ENCODE peak calls at places on chromosome 12, in eight cellular contexts. N, L, A, H, K, U, B and S are unnamed samples.

GRCh38 chr12:1350055-1350933 is 244.1 kb downstream of the FBXL14 start:
- DNase-seq in A (no peak), U (no peak), N (no peak), L (peak), K (peak), B (peak), H (no peak), S (peak)

GRCh38 chr12:121908702-121909101 is 9.7 kb upstream of the CFAP251 start:
- DNase-seq in A (no peak), H (no peak), K (no peak), N (no peak), B (no peak), L (no peak), U (no peak), S (no peak)

GRCh38 chr12:47779943-47780504 is 7.0 kb downstream of the SLC48A1 start:
- DNase-seq in U (no peak), B (no peak), N (no peak), K (no peak), A (no peak), L (no peak), H (no peak), S (no peak)

GRCh38 chr12:33588082-33588712 is 148.6 kb upstream of the SYT10 start:
- DNase-seq in B (no peak), H (peak), N (peak), L (peak), K (peak), U (no peak), A (no peak), S (peak)

GRCh38 chr12:79674629-79675028 is 16.1 kb downstream of the PAWR start:
- DNase-seq in U (no peak), L (peak), H (no peak), K (peak), N (no peak), B (no peak), A (no peak), S (peak)

GRCh38 chr12:132633901-132634300 is 15.3 kb downstream of the P2RX2 start:
- DNase-seq in L (no peak), H (no peak), K (no peak), N (no peak), B (no peak), A (no peak), U (no peak), S (no peak)

GRCh38 chr12:117111386-117112267 is 12.4 kb upstream of the TESC start:
- DNase-seq in U (no peak), A (no peak), L (no peak), N (no peak), H (no peak), B (no peak), K (no peak), S (no peak)

GRCh38 chr12:7142057-7142644 is 12.0 kb downstream of the CLSTN3 start:
- DNase-seq in U (no peak), A (no peak), N (peak), H (peak), B (no peak), K (peak), L (peak), S (peak)

GRCh38 chr12:67006612-67007011 is 262.5 kb upstream of the CAND1 start:
- DNase-seq in L (no peak), K (no peak), U (no peak), H (no peak), A (no peak), N (no peak), B (no peak), S (no peak)

GRCh38 chr12:16130359-16130758 is 147.1 kb downstream of the SLC15A5 start:
- DNase-seq in U (no peak), A (no peak), N (no peak), L (no peak), K (no peak), B (no peak), H (no peak), S (no peak)

GRCh38 chr12:127588224-127588623 is 678.7 kb upstream of the TMEM132C start:
- DNase-seq in K (peak), H (no peak), A (no peak), N (no peak), U (no peak), L (no peak), B (peak), S (peak)

GRCh38 chr12:94305293-94305957 is 154.2 kb downstream of the CEP83 start:
- DNase-seq in U (no peak), A (no peak), L (no peak), N (peak), B (peak), H (no peak), K (peak), S (peak)

GRCh38 chr12:80567391-80567790 is 123.4 kb downstream of the PTPRQ start:
- DNase-seq in U (no peak), B (no peak), A (no peak), H (no peak), L (peak), K (peak), N (no peak), S (peak)

GRCh38 chr12:41142376-41142775 is 45.7 kb upstream of the PDZRN4 start:
- DNase-seq in U (no peak), B (no peak), H (no peak), L (peak), N (no peak), A (no peak), K (no peak), S (no peak)

GRCh38 chr12:132660047-132660446 is 27.1 kb downstream of the POLE start:
- DNase-seq in U (no peak), K (no peak), A (no peak), L (no peak), N (no peak), B (no peak), H (no peak), S (no peak)

GRCh38 chr12:18703326-18703725 is 34.5 kb downstream of the PLCZ1 start:
- DNase-seq in L (no peak), K (peak), N (no peak), U (no peak), H (no peak), B (no peak), A (no peak), S (no peak)

GRCh38 chr12:101877816-101878811 is 734 bp downstream of the DRAM1 start:
- DNase-seq in B (no peak), K (peak), H (no peak), N (peak), A (peak), L (peak), U (peak), S (peak)

GRCh38 chr12:108616941-108617858 is 16.5 kb downstream of the SELPLG start:
- DNase-seq in N (no peak), K (no peak), L (no peak), A (no peak), U (no peak), H (peak), B (no peak), S (peak)

GRCh38 chr12:20368653-20369163 is 371 bp downstream of the PDE3A start:
- DNase-seq in B (no peak), A (peak), L (peak), H (peak), U (peak), K (peak), N (no peak), S (peak)

GRCh38 chr12:42372154-42372791 is 46.3 kb downstream of the PPHLN1 start:
- DNase-seq in H (peak), N (no peak), K (peak), B (no peak), L (peak), U (no peak), A (no peak), S (peak)

GRCh38 chr12:64618953-64619590 is 8.8 kb downstream of the RASSF3 start:
- DNase-seq in A (no peak), N (no peak), K (peak), H (peak), B (no peak), U (no peak), L (peak), S (peak)

GRCh38 chr12:31362759-31363415 is 36.9 kb upstream of the SINHCAF start:
- DNase-seq in N (no peak), L (peak), B (no peak), A (no peak), H (peak), K (no peak), U (no peak), S (no peak)

GRCh38 chr12:14774944-14775651 is 28.2 kb downstream of the WBP11 start:
- DNase-seq in A (peak), K (peak), L (peak), B (no peak), H (peak), N (peak), U (peak), S (peak)
- TF ChIP-seq CTCF in A (no peak), K (no peak), L (no peak), B (no peak), H (peak), N (no peak), U (no peak), S (no peak)

GRCh38 chr12:4108803-4109345 is 164.7 kb upstream of the CCND2 start:
- DNase-seq in N (peak), H (no peak), L (peak), K (no peak), U (no peak), A (no peak), B (no peak), S (no peak)

GRCh38 chr12:4107911-4108697 is 165.5 kb upstream of the CCND2 start:
- DNase-seq in N (no peak), K (no peak), A (no peak), L (no peak), H (no peak), U (no peak), B (no peak), S (no peak)

GRCh38 chr12:4106617-4107016 is 166.9 kb upstream of the CCND2 start:
- DNase-seq in A (no peak), N (peak), K (no peak), U (no peak), L (no peak), H (no peak), B (no peak), S (no peak)

GRCh38 chr12:4109826-4110225 is 163.7 kb upstream of the CCND2 start:
- DNase-seq in U (no peak), N (peak), B (no peak), L (no peak), K (no peak), A (no peak), H (no peak), S (no peak)

GRCh38 chr12:4107436-4107878 is 166.1 kb upstream of the CCND2 start:
- DNase-seq in N (peak), B (peak), U (no peak), A (peak), K (peak), L (peak), H (peak), S (peak)
- H3K4me3 ChIP-seq in N (no peak), B (no peak), U (no peak), A (no peak), K (no peak), L (no peak), H (no peak), S (no peak)

GRCh38 chr12:53381739-53382630 is 2.0 kb downstream of the SP1 start:
- DNase-seq in K (peak), A (peak), H (peak), N (no peak), L (peak), B (no peak), U (no peak), S (peak)
- TF ChIP-seq CTCF in K (peak), A (peak), H (peak), N (peak), L (peak), B (peak), U (no peak), S (peak)

GRCh38 chr12:89344862-89345202 is 7.5 kb downstream of the DUSP6 start:
- DNase-seq in K (no peak), L (no peak), A (no peak), N (no peak), H (no peak), U (no peak), B (no peak), S (no peak)

GRCh38 chr12:89346741-89347324 is 5.5 kb downstream of the DUSP6 start:
- DNase-seq in A (peak), U (no peak), B (no peak), L (peak), H (peak), K (peak), N (no peak), S (peak)

GRCh38 chr12:89347325-89347829 is 4.9 kb downstream of the DUSP6 start:
- DNase-seq in U (no peak), H (peak), B (no peak), N (no peak), A (no peak), K (no peak), L (peak), S (no peak)

GRCh38 chr12:89345376-89345775 is 6.9 kb downstream of the DUSP6 start:
- DNase-seq in K (no peak), H (no peak), B (no peak), N (no peak), L (no peak), U (no peak), A (no peak), S (no peak)

DNA sequence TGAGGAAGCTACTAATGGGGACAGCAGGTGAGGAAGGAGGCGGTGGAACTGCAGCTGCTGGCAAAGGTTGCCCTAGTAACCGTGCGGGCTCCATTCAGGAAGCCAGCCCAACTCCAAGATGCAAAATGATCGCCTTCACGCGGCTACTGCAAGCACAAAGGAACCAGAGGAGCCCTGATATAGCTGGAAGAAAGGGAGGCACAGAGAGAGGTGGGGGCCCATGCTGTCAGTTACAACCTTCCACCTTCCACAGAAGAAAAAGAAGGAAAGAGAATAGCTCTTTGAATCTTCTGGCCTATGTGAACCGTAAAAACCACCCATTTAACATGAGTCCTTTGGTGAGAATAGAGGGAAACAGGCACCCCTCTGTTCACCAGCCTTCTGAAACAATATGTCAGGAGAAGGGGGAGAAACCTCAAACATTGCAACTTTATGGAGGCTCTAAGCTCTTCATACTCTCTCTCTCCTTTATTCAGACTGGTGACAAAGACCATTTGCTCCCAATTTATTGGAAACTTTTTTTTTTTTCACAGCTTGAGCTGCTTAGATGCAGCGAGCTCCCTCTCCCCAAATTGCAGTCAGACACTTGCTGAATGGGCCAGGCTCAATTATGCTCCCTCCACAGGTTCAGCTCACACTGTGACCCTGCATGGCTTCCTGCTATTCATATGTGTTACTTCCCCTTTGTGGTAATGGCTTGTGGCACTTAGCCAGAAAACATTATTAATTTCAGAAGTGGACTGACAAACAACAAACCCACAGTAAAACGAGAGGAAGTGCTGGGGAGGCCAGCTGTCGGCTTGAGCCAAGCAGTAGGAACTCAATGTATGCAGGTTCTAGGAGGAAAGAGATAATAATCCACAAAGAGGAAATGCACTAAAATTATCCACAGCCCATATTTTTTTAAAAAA is 6.2 kb downstream of the DUSP6 start:
- DNase-seq in L (peak), U (no peak), B (no peak), H (peak), N (peak), K (peak), A (no peak), S (peak)
- H3K4me3 ChIP-seq in L (no peak), U (no peak), B (no peak), H (peak), N (no peak), K (no peak), A (no peak), S (no peak)

GRCh38 chr12:62468394-62468793 is 1.8 kb downstream of the MON2 start:
- DNase-seq in K (peak), U (no peak), L (no peak), H (no peak), A (no peak), N (no peak), B (no peak), S (peak)

GRCh38 chr12:62468935-62469334 is 2.3 kb downstream of the MON2 start:
- DNase-seq in N (no peak), H (no peak), B (no peak), U (no peak), L (no peak), K (no peak), A (no peak), S (no peak)

GRCh38 chr12:62469704-62470103 is 3.1 kb downstream of the MON2 start:
- DNase-seq in N (no peak), H (no peak), L (no peak), A (no peak), B (no peak), U (no peak), K (no peak), S (no peak)

GRCh38 chr12:62466018-62466595 is 519 bp upstream of the MON2 start:
- DNase-seq in B (no peak), K (peak), A (peak), H (peak), L (peak), N (peak), U (peak), S (peak)

GRCh38 chr12:62466596-62467411 is at the start of gene MON2:
- DNase-seq in L (peak), A (peak), H (peak), B (peak), K (peak), N (peak), U (peak), S (peak)
- TF ChIP-seq CTCF in L (no peak), A (no peak), H (no peak), B (no peak), K (no peak), N (no peak), U (no peak), S (no peak)

DNA sequence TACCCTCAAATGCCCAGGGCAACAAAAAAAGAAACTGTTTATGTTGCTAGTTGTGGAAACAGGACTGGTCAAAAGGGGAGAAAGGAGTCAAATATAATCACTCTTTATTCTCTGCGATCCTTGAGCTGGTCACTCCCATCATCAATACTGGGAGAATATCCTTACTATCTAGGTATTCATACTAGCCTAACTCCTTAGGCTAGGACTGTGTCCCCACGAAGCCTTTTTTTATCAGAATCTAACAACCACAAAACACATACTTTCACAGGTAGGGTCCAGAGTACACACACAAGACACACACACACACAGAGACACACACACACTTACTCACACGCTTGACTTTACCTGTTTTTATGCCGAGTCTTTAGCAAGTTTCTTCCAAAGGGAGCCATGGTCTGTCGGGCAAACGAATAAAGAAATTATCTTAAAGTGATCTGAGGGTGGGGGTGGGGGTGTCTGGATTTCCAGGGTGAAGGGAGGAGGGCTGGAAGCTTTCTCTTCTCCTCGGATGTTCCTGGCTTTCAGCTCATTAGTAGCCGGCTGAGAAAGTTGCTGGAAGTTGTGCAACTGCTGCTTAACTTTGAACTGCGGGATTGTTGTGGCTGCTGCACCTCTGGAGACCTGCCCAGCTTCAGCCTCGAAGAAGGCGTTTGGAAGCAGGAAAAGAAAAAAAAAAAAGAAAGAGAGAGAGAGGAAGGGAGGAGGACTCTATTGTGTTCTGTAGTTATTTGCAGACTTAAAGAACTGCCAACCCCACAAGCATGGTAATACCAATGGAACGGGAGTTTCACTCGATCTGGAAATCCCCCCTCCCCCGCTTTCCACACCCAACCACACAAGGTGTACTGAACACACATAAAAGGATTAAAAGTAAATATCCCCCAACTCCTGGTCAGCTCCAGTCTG is at the start of gene RASSF9:
- DNase-seq in A (peak), H (no peak), K (peak), U (peak), N (peak), B (peak), L (peak), S (peak)
- H3K4me3 ChIP-seq in A (peak), H (no peak), K (peak), U (peak), N (peak), B (peak), L (peak), S (peak)